ENCODE peak calls at places on chromosome 17, in five cellular contexts. T, Q, B, R and M are unnamed samples.

GRCh38 chr17:82267575-82268379 is 5.7 kb downstream of the CSNK1D start:
- DNase-seq in R (peak; percentile 72), Q (peak; percentile 90), B (peak; percentile 41), T (no peak), M (peak; percentile 82)

GRCh38 chr17:4744999-4745969 is 5.6 kb upstream of the CXCL16 start:
- DNase-seq in R (no peak), Q (no peak), B (no peak), T (no peak), M (no peak)

GRCh38 chr17:75404223-75404738 is 1.2 kb downstream of the GRB2 start:
- DNase-seq in B (peak; percentile 31), T (no peak), Q (peak; percentile 61), R (peak; percentile 44), M (peak; percentile 62)

GRCh38 chr17:20271016-20271610 is 196.2 kb downstream of the LGALS9B start:
- DNase-seq in R (no peak), T (no peak), B (no peak), Q (no peak), M (no peak)

GRCh38 chr17:78868391-78868790 is 27.8 kb upstream of the USP36 start:
- DNase-seq in T (no peak), B (no peak), R (peak; percentile 83), Q (no peak), M (no peak)

GRCh38 chr17:58525239-58525638 is 10.8 kb upstream of the MTMR4 start:
- DNase-seq in R (no peak), B (no peak), Q (peak; percentile 56), T (no peak), M (no peak)

GRCh38 chr17:82318169-82318498 is 726 bp upstream of the CD7 start:
- DNase-seq in R (no peak), B (no peak), T (no peak), Q (no peak), M (no peak)

GRCh38 chr17:51617876-51618455 is 357.6 kb downstream of the UTP18 start:
- DNase-seq in Q (no peak), R (no peak), B (no peak), T (no peak), M (no peak)

GRCh38 chr17:75861927-75862317 is 6.8 kb upstream of the WBP2 start:
- DNase-seq in T (no peak), B (no peak), Q (no peak), R (no peak), M (no peak)

GRCh38 chr17:2624292-2624731 is 30.9 kb downstream of the PAFAH1B1 start:
- DNase-seq in B (no peak), R (no peak), Q (no peak), T (no peak), M (no peak)

GRCh38 chr17:55577011-55577586 is 65.8 kb upstream of the SMIM36 start:
- DNase-seq in T (peak; percentile 16), R (peak; percentile 31), Q (peak; percentile 39), B (no peak), M (no peak)

GRCh38 chr17:56779306-56779705 is 54.4 kb downstream of the C17orf67 start:
- DNase-seq in B (no peak), T (no peak), R (no peak), Q (no peak), M (no peak)

GRCh38 chr17:50785942-50786570 is 18.7 kb upstream of the ANKRD40CL start:
- DNase-seq in T (no peak), Q (no peak), B (no peak), R (no peak), M (no peak)

GRCh38 chr17:68541816-68542215 is 29.6 kb downstream of the PRKAR1A start:
- DNase-seq in R (no peak), T (no peak), B (no peak), Q (no peak), M (no peak)

GRCh38 chr17:63276376-63276775 is 169.7 kb downstream of the CYB561 start:
- DNase-seq in B (no peak), Q (no peak), R (no peak), T (no peak), M (no peak)

GRCh38 chr17:57279432-57279831 is 23.1 kb downstream of the MSI2 start:
- DNase-seq in R (no peak), Q (no peak), T (no peak), B (no peak), M (no peak)